ENCODE peak calls at places on chromosomes 2 and 18, in eight cellular contexts. One of them, this sample, is unnamed.
A peak's percentile ranks its signal among the peaks of the same experiment; 100 is the strongest.

GRCh38 chr18:10500038-10500437 is 25.8 kb upstream of the NAPG start:
- DNase-seq in fibroblast of pulmonary artery: no peak
- DNase-seq in left ventricle myocardium inferior: no peak
- DNase-seq in AG09309: no peak
- DNase-seq in uterus: no peak
- DNase-seq in esophagus squamous epithelium: no peak
- DNase-seq in mammary epithelial cell: no peak
- DNase-seq in pancreas: no peak
- DNase-seq in this sample: no peak

GRCh38 chr2:237626813-237627451 is 455 bp upstream of the LRRFIP1 start:
- DNase-seq in fibroblast of pulmonary artery: no peak
- DNase-seq in left ventricle myocardium inferior: no peak
- DNase-seq in AG09309: no peak
- DNase-seq in uterus: peak; percentile 36
- DNase-seq in esophagus squamous epithelium: no peak
- DNase-seq in mammary epithelial cell: no peak
- DNase-seq in pancreas: no peak
- DNase-seq in this sample: no peak

GRCh38 chr2:46943881-46944798 is 28.5 kb upstream of the MCFD2 start:
- DNase-seq in fibroblast of pulmonary artery: no peak
- DNase-seq in left ventricle myocardium inferior: no peak
- DNase-seq in AG09309: no peak
- DNase-seq in uterus: no peak
- DNase-seq in esophagus squamous epithelium: no peak
- DNase-seq in mammary epithelial cell: no peak
- DNase-seq in pancreas: no peak
- DNase-seq in this sample: no peak

GRCh38 chr2:96174251-96175144 is 29.3 kb upstream of the DUSP2 start:
- DNase-seq in fibroblast of pulmonary artery: peak; percentile 70
- DNase-seq in left ventricle myocardium inferior: peak; percentile 70
- DNase-seq in AG09309: peak; percentile 3
- DNase-seq in uterus: peak; percentile 40
- DNase-seq in esophagus squamous epithelium: no peak
- DNase-seq in mammary epithelial cell: peak; percentile 41
- DNase-seq in pancreas: peak; percentile 79
- DNase-seq in this sample: peak; percentile 47

GRCh38 chr18:77765468-77765867 is 515.8 kb downstream of the GALR1 start:
- DNase-seq in fibroblast of pulmonary artery: no peak
- DNase-seq in left ventricle myocardium inferior: no peak
- DNase-seq in AG09309: no peak
- DNase-seq in uterus: no peak
- DNase-seq in esophagus squamous epithelium: no peak
- DNase-seq in mammary epithelial cell: no peak
- DNase-seq in pancreas: no peak
- DNase-seq in this sample: peak; percentile 11

GRCh38 chr18:3447035-3447894 is 2.7 kb upstream of the TGIF1 start:
- DNase-seq in fibroblast of pulmonary artery: peak; percentile 84
- DNase-seq in left ventricle myocardium inferior: peak; percentile 27
- DNase-seq in AG09309: no peak
- DNase-seq in uterus: peak; percentile 67
- DNase-seq in esophagus squamous epithelium: no peak
- DNase-seq in mammary epithelial cell: peak; percentile 73
- DNase-seq in pancreas: peak; percentile 33
- DNase-seq in this sample: peak; percentile 65

GRCh38 chr2:240603846-240604245 is 17.3 kb downstream of the CAPN10 start:
- DNase-seq in fibroblast of pulmonary artery: no peak
- DNase-seq in left ventricle myocardium inferior: no peak
- DNase-seq in AG09309: no peak
- DNase-seq in uterus: no peak
- DNase-seq in esophagus squamous epithelium: no peak
- DNase-seq in mammary epithelial cell: no peak
- DNase-seq in pancreas: peak; percentile 35
- DNase-seq in this sample: no peak

GRCh38 chr2:191202881-191203397 is 42.3 kb upstream of the MYO1B start:
- DNase-seq in fibroblast of pulmonary artery: peak; percentile 90
- DNase-seq in left ventricle myocardium inferior: peak; percentile 23
- DNase-seq in AG09309: peak; percentile 56
- DNase-seq in uterus: peak; percentile 19
- DNase-seq in esophagus squamous epithelium: no peak
- DNase-seq in mammary epithelial cell: peak; percentile 71
- DNase-seq in pancreas: no peak
- DNase-seq in this sample: peak; percentile 72

GRCh38 chr2:36360834-36361233 is 5.3 kb downstream of the CRIM1 start:
- DNase-seq in fibroblast of pulmonary artery: no peak
- DNase-seq in left ventricle myocardium inferior: no peak
- DNase-seq in AG09309: no peak
- DNase-seq in uterus: no peak
- DNase-seq in esophagus squamous epithelium: no peak
- DNase-seq in mammary epithelial cell: no peak
- DNase-seq in pancreas: no peak
- DNase-seq in this sample: no peak

GRCh38 chr2:25330273-25330672 is 11.5 kb downstream of the DNMT3A start:
- DNase-seq in fibroblast of pulmonary artery: no peak
- DNase-seq in left ventricle myocardium inferior: peak; percentile 7
- DNase-seq in AG09309: no peak
- DNase-seq in uterus: no peak
- DNase-seq in esophagus squamous epithelium: no peak
- DNase-seq in mammary epithelial cell: no peak
- DNase-seq in pancreas: no peak
- DNase-seq in this sample: no peak

GRCh38 chr2:98757904-98758421 is 27.0 kb upstream of the MGAT4A start:
- DNase-seq in fibroblast of pulmonary artery: peak; percentile 93
- DNase-seq in left ventricle myocardium inferior: peak; percentile 57
- DNase-seq in AG09309: peak; percentile 73
- DNase-seq in uterus: peak; percentile 53
- DNase-seq in esophagus squamous epithelium: peak; percentile 55
- DNase-seq in mammary epithelial cell: peak; percentile 87
- DNase-seq in pancreas: peak; percentile 61
- DNase-seq in this sample: peak; percentile 96

GRCh38 chr18:658947-659533 is 1.6 kb downstream of the TYMS start:
- DNase-seq in fibroblast of pulmonary artery: no peak
- DNase-seq in left ventricle myocardium inferior: no peak
- DNase-seq in AG09309: no peak
- DNase-seq in uterus: no peak
- DNase-seq in esophagus squamous epithelium: no peak
- DNase-seq in mammary epithelial cell: no peak
- DNase-seq in pancreas: no peak
- DNase-seq in this sample: no peak

GRCh38 chr2:26701596-26701995 is 9.1 kb downstream of the KCNK3 start:
- DNase-seq in fibroblast of pulmonary artery: no peak
- DNase-seq in left ventricle myocardium inferior: no peak
- DNase-seq in AG09309: no peak
- DNase-seq in uterus: no peak
- DNase-seq in esophagus squamous epithelium: no peak
- DNase-seq in mammary epithelial cell: no peak
- DNase-seq in pancreas: peak; percentile 7
- DNase-seq in this sample: no peak

GRCh38 chr2:240567872-240568677 is at the start of gene RNPEPL1:
- DNase-seq in fibroblast of pulmonary artery: no peak
- DNase-seq in left ventricle myocardium inferior: peak; percentile 54
- DNase-seq in AG09309: no peak
- DNase-seq in uterus: peak; percentile 42
- DNase-seq in esophagus squamous epithelium: no peak
- DNase-seq in mammary epithelial cell: peak; percentile 47
- DNase-seq in pancreas: peak; percentile 70
- DNase-seq in this sample: peak; percentile 30

GRCh38 chr18:51135795-51136194 is 61.7 kb downstream of the MEX3C start:
- DNase-seq in fibroblast of pulmonary artery: no peak
- DNase-seq in left ventricle myocardium inferior: no peak
- DNase-seq in AG09309: no peak
- DNase-seq in uterus: no peak
- DNase-seq in esophagus squamous epithelium: no peak
- DNase-seq in mammary epithelial cell: no peak
- DNase-seq in pancreas: no peak
- DNase-seq in this sample: no peak
- TF ChIP-seq CTCF in fibroblast of pulmonary artery: peak; percentile 38
- TF ChIP-seq CTCF in left ventricle myocardium inferior: peak; percentile 47
- TF ChIP-seq CTCF in AG09309: peak; percentile 24
- TF ChIP-seq CTCF in uterus: no peak
- TF ChIP-seq CTCF in esophagus squamous epithelium: peak; percentile 11
- TF ChIP-seq CTCF in mammary epithelial cell: peak; percentile 12
- TF ChIP-seq CTCF in pancreas: no peak
- TF ChIP-seq CTCF in this sample: peak; percentile 9

GRCh38 chr2:208573559-208573958 is 167.0 kb downstream of the PTH2R start:
- DNase-seq in fibroblast of pulmonary artery: no peak
- DNase-seq in left ventricle myocardium inferior: no peak
- DNase-seq in AG09309: no peak
- DNase-seq in uterus: no peak
- DNase-seq in esophagus squamous epithelium: no peak
- DNase-seq in mammary epithelial cell: no peak
- DNase-seq in pancreas: no peak
- DNase-seq in this sample: no peak
- H3K4me3 ChIP-seq in fibroblast of pulmonary artery: no peak overlapping the region
- H3K4me3 ChIP-seq in left ventricle myocardium inferior: no peak overlapping the region
- H3K4me3 ChIP-seq in AG09309: no peak overlapping the region
- H3K4me3 ChIP-seq in uterus: no peak overlapping the region
- H3K4me3 ChIP-seq in esophagus squamous epithelium: no peak overlapping the region
- H3K4me3 ChIP-seq in mammary epithelial cell: no peak overlapping the region
- H3K4me3 ChIP-seq in pancreas: no peak overlapping the region
- H3K4me3 ChIP-seq in this sample: no peak overlapping the region

GRCh38 chr2:20016346-20016745 is 3.9 kb upstream of the MATN3 start:
- DNase-seq in fibroblast of pulmonary artery: no peak
- DNase-seq in left ventricle myocardium inferior: no peak
- DNase-seq in AG09309: no peak
- DNase-seq in uterus: no peak
- DNase-seq in esophagus squamous epithelium: no peak
- DNase-seq in mammary epithelial cell: peak; percentile 32
- DNase-seq in pancreas: no peak
- DNase-seq in this sample: no peak
- TF ChIP-seq CTCF in fibroblast of pulmonary artery: no peak
- TF ChIP-seq CTCF in left ventricle myocardium inferior: no peak
- TF ChIP-seq CTCF in AG09309: no peak
- TF ChIP-seq CTCF in uterus: no peak
- TF ChIP-seq CTCF in esophagus squamous epithelium: no peak
- TF ChIP-seq CTCF in mammary epithelial cell: peak; percentile 14
- TF ChIP-seq CTCF in pancreas: no peak
- TF ChIP-seq CTCF in this sample: no peak

GRCh38 chr2:189512879-189513278 is 67.7 kb downstream of the SLC40A1 start:
- DNase-seq in fibroblast of pulmonary artery: no peak
- DNase-seq in left ventricle myocardium inferior: no peak
- DNase-seq in AG09309: no peak
- DNase-seq in uterus: peak; percentile 32
- DNase-seq in esophagus squamous epithelium: no peak
- DNase-seq in mammary epithelial cell: no peak
- DNase-seq in pancreas: no peak
- DNase-seq in this sample: no peak

GRCh38 chr2:189514107-189514506 is 66.5 kb downstream of the SLC40A1 start:
- DNase-seq in fibroblast of pulmonary artery: no peak
- DNase-seq in left ventricle myocardium inferior: no peak
- DNase-seq in AG09309: no peak
- DNase-seq in uterus: no peak
- DNase-seq in esophagus squamous epithelium: no peak
- DNase-seq in mammary epithelial cell: no peak
- DNase-seq in pancreas: no peak
- DNase-seq in this sample: no peak

GRCh38 chr2:189515264-189515663 is 65.3 kb downstream of the SLC40A1 start:
- DNase-seq in fibroblast of pulmonary artery: no peak
- DNase-seq in left ventricle myocardium inferior: no peak
- DNase-seq in AG09309: no peak
- DNase-seq in uterus: no peak
- DNase-seq in esophagus squamous epithelium: no peak
- DNase-seq in mammary epithelial cell: no peak
- DNase-seq in pancreas: no peak
- DNase-seq in this sample: no peak

GRCh38 chr2:189511935-189512334 is 68.7 kb downstream of the SLC40A1 start:
- DNase-seq in fibroblast of pulmonary artery: no peak
- DNase-seq in left ventricle myocardium inferior: no peak
- DNase-seq in AG09309: no peak
- DNase-seq in uterus: no peak
- DNase-seq in esophagus squamous epithelium: no peak
- DNase-seq in mammary epithelial cell: no peak
- DNase-seq in pancreas: no peak
- DNase-seq in this sample: no peak

GRCh38 chr2:189511210-189511609 is 69.4 kb downstream of the SLC40A1 start:
- DNase-seq in fibroblast of pulmonary artery: no peak
- DNase-seq in left ventricle myocardium inferior: no peak
- DNase-seq in AG09309: no peak
- DNase-seq in uterus: no peak
- DNase-seq in esophagus squamous epithelium: no peak
- DNase-seq in mammary epithelial cell: no peak
- DNase-seq in pancreas: no peak
- DNase-seq in this sample: no peak
- H3K4me3 ChIP-seq in fibroblast of pulmonary artery: no peak overlapping the region
- H3K4me3 ChIP-seq in left ventricle myocardium inferior: no peak overlapping the region
- H3K4me3 ChIP-seq in AG09309: no peak overlapping the region
- H3K4me3 ChIP-seq in uterus: no peak overlapping the region
- H3K4me3 ChIP-seq in esophagus squamous epithelium: no peak overlapping the region
- H3K4me3 ChIP-seq in mammary epithelial cell: no peak overlapping the region
- H3K4me3 ChIP-seq in pancreas: no peak overlapping the region
- H3K4me3 ChIP-seq in this sample: no peak overlapping the region

GRCh38 chr2:183222751-183223150 is 98.5 kb downstream of the NUP35 start:
- DNase-seq in fibroblast of pulmonary artery: no peak
- DNase-seq in left ventricle myocardium inferior: no peak
- DNase-seq in AG09309: no peak
- DNase-seq in uterus: no peak
- DNase-seq in esophagus squamous epithelium: no peak
- DNase-seq in mammary epithelial cell: no peak
- DNase-seq in pancreas: no peak
- DNase-seq in this sample: no peak
- TF ChIP-seq CTCF in fibroblast of pulmonary artery: no peak
- TF ChIP-seq CTCF in left ventricle myocardium inferior: no peak
- TF ChIP-seq CTCF in AG09309: no peak
- TF ChIP-seq CTCF in uterus: no peak
- TF ChIP-seq CTCF in esophagus squamous epithelium: no peak
- TF ChIP-seq CTCF in mammary epithelial cell: no peak
- TF ChIP-seq CTCF in pancreas: no peak
- TF ChIP-seq CTCF in this sample: no peak

GRCh38 chr2:119718391-119719260 is 39.6 kb downstream of the TMEM177 start:
- DNase-seq in fibroblast of pulmonary artery: no peak
- DNase-seq in left ventricle myocardium inferior: no peak
- DNase-seq in AG09309: no peak
- DNase-seq in uterus: no peak
- DNase-seq in esophagus squamous epithelium: no peak
- DNase-seq in mammary epithelial cell: no peak
- DNase-seq in pancreas: no peak
- DNase-seq in this sample: peak; percentile 27
- H3K4me3 ChIP-seq in fibroblast of pulmonary artery: no peak overlapping the region
- H3K4me3 ChIP-seq in left ventricle myocardium inferior: no peak overlapping the region
- H3K4me3 ChIP-seq in AG09309: no peak overlapping the region
- H3K4me3 ChIP-seq in uterus: no peak overlapping the region
- H3K4me3 ChIP-seq in esophagus squamous epithelium: no peak overlapping the region
- H3K4me3 ChIP-seq in mammary epithelial cell: no peak overlapping the region
- H3K4me3 ChIP-seq in pancreas: no peak overlapping the region
- H3K4me3 ChIP-seq in this sample: no peak overlapping the region

This sample was measured in bronchial epithelial cell.